ENCODE peak calls at places on chromosome 19, in eight cellular contexts. Z, U, A, K, E, V, J and Q are unnamed samples.

GRCh38 chr19:7445104-7445503 is 43.7 kb downstream of the PEX11G start:
- DNase-seq in U (no peak), K (no peak), Z (no peak), A (no peak), V (no peak), J (no peak), E (no peak), Q (no peak)

GRCh38 chr19:33772858-33773180 is 23.9 kb upstream of the KCTD15 start:
- DNase-seq in J (no peak), E (no peak), Z (no peak), A (no peak), K (no peak), V (no peak), U (no peak), Q (no peak)

GRCh38 chr19:56837492-56837891 is 3.0 kb downstream of the PEG3 start:
- DNase-seq in A (no peak), E (peak; percentile 88), Z (peak; percentile 85), V (no peak), J (peak; percentile 82), K (no peak), U (no peak), Q (no peak)

GRCh38 chr19:1429750-1430149 is 8.4 kb upstream of the RPS15 start:
- DNase-seq in A (no peak), K (no peak), U (no peak), J (no peak), E (no peak), V (no peak), Z (peak; percentile 78), Q (no peak)

GRCh38 chr19:18869781-18870530 is 26.0 kb downstream of the CERS1 start:
- DNase-seq in A (no peak), V (no peak), E (no peak), K (no peak), Z (no peak), U (no peak), J (no peak), Q (no peak)

GRCh38 chr19:6318772-6319171 is 14.6 kb downstream of the ACER1 start:
- DNase-seq in V (peak; percentile 6), Z (no peak), K (no peak), J (no peak), E (no peak), U (no peak), A (no peak), Q (peak; percentile 5)

GRCh38 chr19:677201-677600 is 1.0 kb downstream of the FSTL3 start:
- DNase-seq in A (peak; percentile 44), K (no peak), U (no peak), E (peak; percentile 91), Z (peak; percentile 85), V (peak; percentile 82), J (peak; percentile 86), Q (no peak)

GRCh38 chr19:8117991-8118390 is 31.4 kb downstream of the FBN3 start:
- DNase-seq in A (no peak), E (no peak), Z (no peak), K (no peak), V (no peak), U (no peak), J (no peak), Q (no peak)

GRCh38 chr19:7083076-7083956 is 13.8 kb downstream of the ZNF557 start:
- DNase-seq in K (no peak), A (no peak), U (no peak), V (no peak), Z (no peak), E (no peak), J (no peak), Q (no peak)

GRCh38 chr19:13902993-13903555 is 2.8 kb downstream of the BRME1 start:
- DNase-seq in K (no peak), A (no peak), J (no peak), V (no peak), U (no peak), Z (no peak), E (no peak), Q (no peak)

GRCh38 chr19:4014541-4015491 is 7.3 kb downstream of the PIAS4 start:
- DNase-seq in U (no peak), K (no peak), J (peak; percentile 63), E (no peak), Z (peak; percentile 65), A (no peak), V (no peak), Q (no peak)

GRCh38 chr19:6970021-6970420 is 51.2 kb downstream of the MBD3L2B start:
- DNase-seq in Z (no peak), U (no peak), V (no peak), K (no peak), A (no peak), E (no peak), J (no peak), Q (no peak)

GRCh38 chr19:45670670-45671453 is 2.8 kb downstream of the GIPR start:
- DNase-seq in Z (peak; percentile 79), A (no peak), J (peak; percentile 93), V (peak; percentile 44), K (peak; percentile 100), U (no peak), E (peak; percentile 70), Q (peak; percentile 68)

GRCh38 chr19:17777840-17778620 is 16.9 kb upstream of the B3GNT3 start:
- DNase-seq in E (peak; percentile 79), V (peak; percentile 50), U (no peak), J (peak; percentile 90), A (no peak), K (peak; percentile 85), Z (peak; percentile 63), Q (peak; percentile 83)

GRCh38 chr19:47179643-47180310 is 49.1 kb downstream of the SAE1 start:
- DNase-seq in A (no peak), J (no peak), Z (no peak), E (no peak), U (no peak), K (no peak), V (no peak), Q (no peak)

GRCh38 chr19:49469828-49470614 is 4.0 kb upstream of the FLT3LG start:
- DNase-seq in K (no peak), V (no peak), U (peak; percentile 73), A (no peak), J (no peak), Z (no peak), E (peak; percentile 61), Q (peak; percentile 65)

GRCh38 chr19:55082023-55082851 is 6.6 kb downstream of the EPS8L1 start:
- DNase-seq in E (no peak), U (no peak), V (peak; percentile 41), J (no peak), K (no peak), Z (peak; percentile 51), A (no peak), Q (peak; percentile 50)

GRCh38 chr19:57103573-57104277 is 16.1 kb upstream of the USP29 start:
- DNase-seq in K (peak; percentile 44), V (peak; percentile 42), Z (peak; percentile 60), E (peak; percentile 60), U (peak; percentile 39), A (peak; percentile 35), J (no peak), Q (no peak)

GRCh38 chr19:31266196-31266595 is 83.0 kb downstream of the TSHZ3 start:
- DNase-seq in U (no peak), V (no peak), E (no peak), J (no peak), Z (no peak), A (no peak), K (no peak), Q (no peak)

GRCh38 chr19:39237200-39238184 is 7.3 kb downstream of the IFNL3 start:
- DNase-seq in U (peak; percentile 17), V (no peak), E (no peak), K (no peak), J (peak; percentile 93), Z (peak; percentile 32), A (no peak), Q (no peak)

GRCh38 chr19:21046489-21046888 is 26.0 kb downstream of the ZNF430 start:
- DNase-seq in E (no peak), Z (no peak), J (no peak), K (no peak), U (no peak), V (no peak), A (no peak), Q (no peak)

GRCh38 chr19:6222884-6223283 is 56.9 kb downstream of the MLLT1 start:
- DNase-seq in K (no peak), E (no peak), Z (no peak), A (no peak), V (no peak), J (no peak), U (no peak), Q (peak; percentile 34)

GRCh38 chr19:51779703-51780102 is 15.3 kb upstream of the FPR3 start:
- DNase-seq in E (no peak), U (no peak), V (no peak), K (no peak), J (no peak), Z (no peak), A (no peak), Q (no peak)

GRCh38 chr19:55418185-55418584 is 10.6 kb upstream of the UBE2S start:
- DNase-seq in E (no peak), V (peak; percentile 79), A (peak; percentile 64), J (no peak), Z (no peak), U (peak; percentile 36), K (peak; percentile 74), Q (no peak)

GRCh38 chr19:10961763-10962536 is 1.1 kb downstream of the SMARCA4 start:
- DNase-seq in E (no peak), U (no peak), V (no peak), A (no peak), Z (no peak), K (no peak), J (no peak), Q (no peak)

GRCh38 chr19:19900124-19900523 is 622 bp upstream of the ZNF93 start:
- DNase-seq in U (no peak), A (peak; percentile 44), E (no peak), V (peak; percentile 57), K (no peak), J (no peak), Z (no peak), Q (no peak)

GRCh38 chr19:5585461-5586299 is 17.9 kb upstream of the TINCR start:
- DNase-seq in Z (peak; percentile 53), K (no peak), U (no peak), V (no peak), E (peak; percentile 59), A (no peak), J (no peak), Q (no peak)

GRCh38 chr19:10116085-10116865 is 3.4 kb downstream of the EIF3G start:
- DNase-seq in A (no peak), E (no peak), Z (no peak), U (no peak), K (no peak), V (no peak), J (no peak), Q (no peak)

GRCh38 chr19:2819540-2820111 is at the start of gene ZNF554:
- DNase-seq in A (peak; percentile 91), E (peak; percentile 98), V (peak; percentile 93), J (peak; percentile 99), U (peak; percentile 99), Z (peak; percentile 100), K (peak; percentile 90), Q (peak; percentile 95)

GRCh38 chr19:19342086-19343015 is 21.7 kb downstream of the MAU2 start:
- DNase-seq in Z (peak; percentile 83), V (peak; percentile 43), A (no peak), E (no peak), J (peak; percentile 84), U (no peak), K (peak; percentile 86), Q (no peak)

GRCh38 chr19:30799854-30800755 is 427.9 kb downstream of the ZNF536 start:
- DNase-seq in A (no peak), E (no peak), Z (peak; percentile 69), K (peak; percentile 81), V (no peak), J (peak; percentile 74), U (no peak), Q (no peak)

GRCh38 chr19:18762125-18763023 is 28.7 kb downstream of the COMP start:
- DNase-seq in K (no peak), Z (peak; percentile 81), V (no peak), E (peak; percentile 73), U (no peak), J (peak; percentile 94), A (no peak), Q (no peak)

GRCh38 chr19:28436320-28436719 is 776.6 kb downstream of the UQCRFS1 start:
- DNase-seq in E (no peak), J (no peak), V (no peak), Z (no peak), K (no peak), A (no peak), U (no peak), Q (no peak)

GRCh38 chr19:823565-824121 is 1.9 kb upstream of the PLPPR3 start:
- DNase-seq in A (no peak), Z (no peak), U (no peak), E (no peak), V (no peak), K (no peak), J (peak; percentile 61), Q (no peak)